ENCODE peak calls at places on chromosomes 3 and 15, in nine cellular contexts. V is cardiac fibroblast, A is brain microvascular endothelial cell, D is IMR-90, G is HFFc6, Q is foreskin fibroblast, F is PC-3, H is mucosa of descending colon, E is right lobe of liver. N is an unnamed sample.

GRCh38 chr15:101619615-101619865 is 32.6 kb downstream of the TM2D3 start:
- DNase-seq in E (no peak), G (no peak), F (no peak), V (no peak), A (no peak), D (no peak), H (no peak), Q (no peak), N (peak)

GRCh38 chr15:69466733-69467132 is 14.1 kb downstream of the RPLP1 start:
- DNase-seq in V (no peak), H (no peak), G (no peak), Q (no peak), F (no peak), A (no peak), D (no peak), E (no peak), N (no peak)

GRCh38 chr15:69624816-69625215 is 172.2 kb downstream of the RPLP1 start:
- DNase-seq in H (no peak), E (no peak), G (no peak), F (no peak), V (no peak), Q (no peak), A (no peak), D (no peak), N (no peak)

GRCh38 chr3:79368403-79368802 is 399.4 kb downstream of the ROBO1 start:
- DNase-seq in E (no peak), Q (no peak), A (no peak), F (peak), D (peak), G (no peak), H (no peak), V (no peak), N (no peak)

GRCh38 chr15:32855942-32856341 is 138.1 kb downstream of the GREM1 start:
- DNase-seq in F (peak), E (no peak), A (peak), H (no peak), G (peak), Q (peak), V (peak), D (peak), N (no peak)

GRCh38 chr15:80512729-80513670 is 108.8 kb downstream of the ARNT2 start:
- DNase-seq in Q (peak), F (peak), G (no peak), E (no peak), H (no peak), D (no peak), V (peak), A (no peak), N (no peak)

GRCh38 chr3:128584412-128585020 is 66.1 kb downstream of the RPN1 start:
- DNase-seq in Q (peak), D (peak), V (peak), H (peak), F (peak), A (peak), E (peak), G (peak), N (peak)

GRCh38 chr3:8482960-8483665 is 18.5 kb upstream of the LMCD1 start:
- DNase-seq in V (peak), G (peak), H (peak), F (peak), A (peak), D (peak), E (peak), Q (peak), N (peak)

GRCh38 chr3:33482126-33482525 is 41.9 kb upstream of the UBP1 start:
- DNase-seq in G (no peak), F (no peak), D (peak), E (no peak), V (peak), A (no peak), Q (peak), H (no peak), N (no peak)

GRCh38 chr15:49645937-49646336 is 25.1 kb downstream of the DTWD1 start:
- DNase-seq in F (peak), G (peak), E (no peak), D (peak), Q (peak), V (peak), A (peak), H (no peak), N (no peak)

GRCh38 chr15:66729339-66729951 is 27.4 kb downstream of the SMAD6 start:
- DNase-seq in F (no peak), D (no peak), V (no peak), G (peak), H (no peak), Q (peak), E (no peak), A (no peak), N (no peak)

GRCh38 chr3:193897288-193897687 is 238.7 kb upstream of the HES1 start:
- DNase-seq in F (no peak), H (no peak), E (no peak), G (no peak), V (peak), D (no peak), Q (no peak), A (no peak), N (peak)

GRCh38 chr15:72319360-72319984 is 485 bp downstream of the CELF6 start:
- DNase-seq in E (peak), A (peak), F (peak), G (peak), D (peak), H (peak), V (peak), Q (peak), N (no peak)

GRCh38 chr3:183254816-183255730 is 2.0 kb downstream of the B3GNT5 start:
- DNase-seq in F (peak), A (no peak), G (no peak), V (no peak), D (peak), E (no peak), H (no peak), Q (peak), N (no peak)

GRCh38 chr15:76575177-76576078 is 238.9 kb downstream of the ISL2 start:
- DNase-seq in E (no peak), A (no peak), F (no peak), G (no peak), H (no peak), Q (no peak), D (no peak), V (no peak), N (no peak)

GRCh38 chr3:38343797-38344594 is 2.6 kb upstream of the XYLB start:
- DNase-seq in G (no peak), H (no peak), Q (peak), V (peak), A (no peak), D (no peak), F (peak), E (no peak), N (no peak)

GRCh38 chr3:40321818-40322217 is 12.3 kb downstream of the EIF1B start:
- DNase-seq in Q (no peak), V (no peak), A (no peak), F (no peak), D (no peak), H (no peak), E (no peak), G (no peak), N (no peak)

GRCh38 chr15:39099524-39099923 is 481.4 kb upstream of the THBS1 start:
- DNase-seq in D (peak), E (no peak), A (no peak), Q (peak), F (no peak), G (no peak), H (no peak), V (no peak), N (no peak)

GRCh38 chr3:73883497-73883896 is 258.8 kb upstream of the PDZRN3 start:
- DNase-seq in F (no peak), D (no peak), G (no peak), V (no peak), H (no peak), Q (no peak), E (no peak), A (no peak), N (no peak)

GRCh38 chr3:23455084-23455483 is 252.0 kb downstream of the UBE2E2 start:
- DNase-seq in F (peak), Q (peak), V (peak), H (no peak), D (peak), G (peak), A (peak), E (no peak), N (no peak)

GRCh38 chr3:26630669-26631384 is 8.3 kb downstream of the LRRC3B start:
- DNase-seq in Q (no peak), G (no peak), D (no peak), E (no peak), A (no peak), F (no peak), H (no peak), V (no peak), N (no peak)

GRCh38 chr3:47479826-47480160 is 4.1 kb upstream of the SCAP start:
- DNase-seq in H (no peak), V (no peak), A (no peak), E (no peak), G (no peak), D (no peak), Q (no peak), F (no peak), N (no peak)

GRCh38 chr3:4889896-4890295 is 89.3 kb upstream of the BHLHE40 start:
- DNase-seq in D (peak), A (peak), H (no peak), F (no peak), Q (no peak), V (peak), G (peak), E (no peak), N (no peak)

GRCh38 chr3:4885322-4885721 is 93.9 kb upstream of the BHLHE40 start:
- DNase-seq in F (peak), E (no peak), D (no peak), H (no peak), Q (no peak), A (peak), V (peak), G (no peak), N (no peak)

GRCh38 chr3:4887177-4887576 is 92.1 kb upstream of the BHLHE40 start:
- DNase-seq in G (no peak), Q (no peak), H (no peak), A (no peak), E (no peak), F (peak), V (no peak), D (no peak), N (no peak)

GRCh38 chr3:4886448-4886847 is 92.8 kb upstream of the BHLHE40 start:
- DNase-seq in Q (no peak), A (no peak), F (no peak), E (no peak), G (no peak), D (no peak), V (no peak), H (no peak), N (no peak)

GRCh38 chr3:4888913-4889846 is 90.1 kb upstream of the BHLHE40 start:
- DNase-seq in H (no peak), Q (no peak), A (no peak), F (peak), V (no peak), D (no peak), E (no peak), G (peak), N (no peak)
- TF ChIP-seq CTCF in H (no peak), Q (no peak), A (no peak), F (no peak), V (no peak), D (no peak), E (no peak), G (no peak), N (no peak)

GRCh38 chr3:171552525-171552924 is 92.3 kb upstream of the TNIK start:
- DNase-seq in A (no peak), D (no peak), F (no peak), V (no peak), H (no peak), E (no peak), G (no peak), Q (no peak), N (no peak)
- TF ChIP-seq CTCF in A (no peak), D (no peak), F (no peak), V (no peak), H (no peak), E (no peak), G (no peak), Q (no peak), N (no peak)

DNA sequence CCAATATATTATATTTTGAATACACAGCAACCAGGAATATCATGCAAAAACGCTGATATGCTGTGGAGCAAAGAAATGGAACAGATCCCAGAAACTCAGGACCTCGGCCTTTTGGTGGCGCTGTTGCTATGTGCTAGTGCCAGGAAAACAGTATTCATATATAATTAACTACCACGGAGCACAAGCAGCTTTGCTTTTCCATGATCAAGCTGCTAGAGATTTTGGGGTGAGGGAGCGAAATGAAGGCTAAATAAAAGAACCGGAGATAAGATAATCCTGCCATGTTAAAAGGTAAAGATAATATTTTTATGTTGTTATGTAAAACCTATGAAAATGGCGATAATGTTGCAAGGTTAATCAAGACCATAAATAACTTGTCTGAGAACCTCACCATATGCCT is 157.7 kb upstream of the FAM3D start:
- DNase-seq in H (peak), E (peak), A (peak), F (peak), Q (peak), V (peak), G (peak), D (peak), N (no peak)
- TF ChIP-seq CTCF in H (peak), E (peak), A (peak), F (peak), Q (peak), V (peak), G (peak), D (peak), N (peak)

GRCh38 chr3:184345678-184346144 is 8.3 kb downstream of the FAM131A start:
- DNase-seq in D (peak), F (peak), Q (peak), G (peak), H (peak), A (peak), V (peak), E (peak), N (peak)
- TF ChIP-seq CTCF in D (peak), F (peak), Q (peak), G (peak), H (peak), A (peak), V (peak), E (peak), N (no peak)

DNA sequence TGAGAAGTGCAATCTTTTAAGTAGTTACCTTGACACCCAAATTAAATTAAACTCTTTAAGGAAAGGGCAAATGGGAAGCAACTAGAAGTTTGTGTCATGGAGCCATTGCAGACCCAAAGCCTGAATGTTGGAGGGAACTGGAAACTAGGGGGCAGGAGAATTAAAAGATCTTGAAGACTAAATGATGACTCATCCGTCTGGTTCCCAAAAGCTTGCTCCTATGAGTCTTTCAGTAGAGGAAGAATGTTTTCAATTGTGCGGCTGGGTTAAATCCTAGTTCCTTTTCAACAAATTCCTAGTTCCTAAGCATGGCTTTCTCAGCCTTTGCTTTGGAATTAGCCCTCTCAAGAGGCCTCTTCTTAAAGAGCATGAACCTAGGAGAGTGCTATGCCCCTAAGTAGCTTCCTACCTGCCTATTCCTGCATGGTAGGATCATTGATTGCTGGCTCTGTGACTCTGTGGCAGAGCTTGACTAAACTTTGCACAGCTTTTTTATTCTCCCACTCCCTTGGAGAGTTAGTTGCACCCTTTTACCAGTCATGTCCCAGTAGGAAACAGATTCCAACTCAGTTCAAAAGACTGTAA is 17.7 kb downstream of the CLEC3B start:
- DNase-seq in D (peak), H (no peak), V (peak), F (peak), Q (peak), G (peak), E (no peak), A (peak), N (no peak)
- TF ChIP-seq CTCF in D (peak), H (no peak), V (peak), F (peak), Q (peak), G (peak), E (no peak), A (peak), N (peak)

GRCh38 chr15:47027322-47027946 is 689.9 kb upstream of the SEMA6D start:
- DNase-seq in E (no peak), Q (no peak), F (no peak), D (no peak), H (no peak), V (no peak), A (no peak), G (no peak), N (no peak)
- TF ChIP-seq CTCF in E (no peak), Q (no peak), F (peak), D (no peak), H (no peak), V (no peak), A (no peak), G (no peak), N (no peak)

DNA sequence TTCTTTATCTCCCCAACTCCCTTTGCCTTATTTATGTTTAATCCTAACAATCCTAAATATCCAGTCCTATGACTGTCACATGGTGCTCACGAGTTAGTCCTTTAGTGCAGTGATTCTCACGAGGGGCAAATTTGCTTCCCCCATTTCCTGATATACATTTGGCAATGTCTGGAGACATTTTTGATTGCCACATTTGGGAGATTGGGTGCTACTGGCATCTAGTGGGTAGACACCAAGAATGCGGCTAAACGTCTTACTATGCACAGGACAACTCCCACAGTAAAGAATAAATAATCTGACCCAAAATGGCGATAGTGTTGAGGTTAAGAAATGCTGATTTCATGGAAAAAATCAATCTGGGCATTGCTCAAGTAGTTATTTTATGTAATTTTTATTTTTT is 466.5 kb downstream of the ROBO2 start:
- DNase-seq in Q (peak), A (no peak), V (no peak), D (no peak), F (peak), G (peak), H (no peak), E (no peak), N (no peak)
- TF ChIP-seq CTCF in Q (no peak), A (no peak), V (no peak), D (no peak), F (no peak), G (no peak), H (no peak), E (no peak), N (no peak)

N was measured in right atrium auricular region.